ENCODE peak calls at places on chromosomes 5 and 9, in ten cellular contexts. T is A549, Y is lung, L is astrocyte, P is Panc1, E is fibroblast of the aortic adventitia, J is fibroblast of mammary gland, X is vagina, O is heart right ventricle, D is PC-9. W is an unnamed sample.

GRCh38 chr5:178331491-178331981 is 98.9 kb upstream of the PHYKPL start:
- DNase-seq in T (no peak), Y (peak; percentile 49), L (no peak), P (no peak), E (peak; percentile 1), J (no peak), X (no peak), O (peak; percentile 63), D (peak; percentile 35), W (no peak)

GRCh38 chr5:60332244-60333018 is 367.5 kb downstream of the DEPDC1B start:
- DNase-seq in T (no peak), Y (no peak), L (peak; percentile 51), P (no peak), E (peak; percentile 30), J (peak; percentile 75), X (no peak), O (no peak), D (no peak), W (no peak)

GRCh38 chr5:165508286-165508685 is 2002.9 kb downstream of the MAT2B start:
- DNase-seq in T (no peak), Y (no peak), L (no peak), P (no peak), E (no peak), J (no peak), X (no peak), O (no peak), D (no peak), W (no peak)

GRCh38 chr9:134328841-134329575 is 2.8 kb downstream of the RXRA start:
- DNase-seq in T (no peak), Y (no peak), L (no peak), P (no peak), E (peak; percentile 62), J (peak; percentile 50), X (no peak), O (peak; percentile 60), D (peak; percentile 50), W (no peak)

GRCh38 chr5:963673-964531 is 44.7 kb upstream of the NKD2 start:
- DNase-seq in T (no peak), Y (no peak), L (peak; percentile 49), P (no peak), E (peak; percentile 97), J (peak; percentile 92), X (no peak), O (peak; percentile 61), D (no peak), W (peak; percentile 80)

GRCh38 chr5:97658116-97658900 is 475.3 kb upstream of the RIOK2 start:
- DNase-seq in T (no peak), Y (no peak), L (no peak), P (no peak), E (no peak), J (no peak), X (no peak), O (no peak), D (no peak), W (no peak)

GRCh38 chr5:32277782-32278181 is 35.0 kb downstream of the MTMR12 start:
- DNase-seq in T (no peak), Y (no peak), L (no peak), P (no peak), E (no peak), J (no peak), X (no peak), O (no peak), D (no peak), W (peak; percentile 44)

GRCh38 chr5:96664669-96665068 is 2.5 kb downstream of the CAST start:
- DNase-seq in T (no peak), Y (no peak), L (no peak), P (no peak), E (no peak), J (no peak), X (no peak), O (no peak), D (no peak), W (no peak)

GRCh38 chr9:89247431-89248370 is 63.3 kb upstream of the CKS2 start:
- DNase-seq in T (no peak), Y (no peak), L (peak; percentile 5), P (no peak), E (peak; percentile 30), J (no peak), X (no peak), O (no peak), D (peak; percentile 31), W (no peak)

GRCh38 chr5:31285025-31285424 is 91.5 kb downstream of the CDH6 start:
- DNase-seq in T (no peak), Y (no peak), L (no peak), P (no peak), E (no peak), J (no peak), X (no peak), O (no peak), D (no peak), W (no peak)

GRCh38 chr5:2006971-2007291 is 124.2 kb upstream of the IRX4 start:
- DNase-seq in T (no peak), Y (peak; percentile 26), L (no peak), P (no peak), E (no peak), J (no peak), X (peak; percentile 88), O (no peak), D (no peak), W (no peak)

GRCh38 chr5:887947-888640 is 4.5 kb downstream of the BRD9 start:
- DNase-seq in T (no peak), Y (no peak), L (no peak), P (no peak), E (peak; percentile 20), J (peak; percentile 60), X (no peak), O (no peak), D (no peak), W (no peak)

GRCh38 chr5:82591021-82591515 is 312.9 kb upstream of the RPS23 start:
- DNase-seq in T (no peak), Y (no peak), L (peak; percentile 39), P (no peak), E (no peak), J (peak; percentile 22), X (no peak), O (no peak), D (no peak), W (no peak)
- H3K4me3 ChIP-seq in T (no peak overlapping the region), Y (no peak overlapping the region), L (no peak overlapping the region), P (no peak overlapping the region), E (no peak overlapping the region), J (no peak overlapping the region), X (no peak overlapping the region), O (no peak overlapping the region), D (no peak overlapping the region), W (no peak overlapping the region)

GRCh38 chr5:100535060-100536005 is at the start of gene FAM174A:
- DNase-seq in T (peak; percentile 96), Y (peak; percentile 96), L (peak; percentile 84), P (peak; percentile 95), E (peak; percentile 97), J (peak; percentile 96), X (peak; percentile 97), O (peak; percentile 97), D (peak; percentile 91), W (peak; percentile 98)
- TF ChIP-seq CTCF in T (no peak), Y (no peak), L (no peak), P (no peak), E (no peak), J (no peak), X (no peak), O (no peak), D (no peak), W (no peak)

GRCh38 chr5:37988454-37989046 is 148.7 kb upstream of the GDNF start:
- DNase-seq in T (no peak), Y (no peak), L (no peak), P (no peak), E (no peak), J (no peak), X (no peak), O (no peak), D (no peak), W (no peak)

GRCh38 chr5:37979559-37979958 is 139.7 kb upstream of the GDNF start:
- DNase-seq in T (no peak), Y (no peak), L (no peak), P (no peak), E (no peak), J (no peak), X (no peak), O (no peak), D (no peak), W (no peak)

GRCh38 chr5:37983463-37983862 is 143.6 kb upstream of the GDNF start:
- DNase-seq in T (no peak), Y (no peak), L (no peak), P (no peak), E (no peak), J (no peak), X (no peak), O (no peak), D (no peak), W (no peak)

GRCh38 chr5:37989884-37990283 is 150.0 kb upstream of the GDNF start:
- DNase-seq in T (no peak), Y (no peak), L (no peak), P (no peak), E (no peak), J (no peak), X (no peak), O (no peak), D (no peak), W (no peak)

DNA sequence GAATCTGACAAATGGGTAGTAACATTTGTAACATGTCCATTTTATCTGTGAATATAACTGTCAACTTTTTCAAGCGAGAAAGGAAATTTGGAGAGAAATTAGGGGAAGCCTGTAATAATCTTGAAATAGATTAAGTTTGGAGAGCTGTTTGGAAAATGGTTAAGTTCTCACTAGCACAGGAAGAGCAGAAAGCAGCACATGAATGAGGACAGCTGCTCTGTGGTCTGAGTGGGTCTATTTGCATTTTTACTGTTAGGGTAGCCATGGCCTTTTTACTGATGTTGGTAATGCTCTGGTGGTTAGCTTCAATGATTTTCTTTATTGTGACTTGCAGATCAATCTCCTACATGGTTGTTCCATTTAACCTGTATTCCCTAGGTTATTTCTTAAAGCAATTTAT is 144.5 kb upstream of the GDNF start:
- DNase-seq in T (no peak), Y (no peak), L (no peak), P (no peak), E (no peak), J (no peak), X (no peak), O (no peak), D (no peak), W (no peak)
- H3K4me3 ChIP-seq in T (no peak overlapping the region), Y (no peak overlapping the region), L (no peak overlapping the region), P (no peak overlapping the region), E (no peak overlapping the region), J (no peak overlapping the region), X (no peak overlapping the region), O (no peak overlapping the region), D (no peak overlapping the region), W (no peak overlapping the region)

DNA sequence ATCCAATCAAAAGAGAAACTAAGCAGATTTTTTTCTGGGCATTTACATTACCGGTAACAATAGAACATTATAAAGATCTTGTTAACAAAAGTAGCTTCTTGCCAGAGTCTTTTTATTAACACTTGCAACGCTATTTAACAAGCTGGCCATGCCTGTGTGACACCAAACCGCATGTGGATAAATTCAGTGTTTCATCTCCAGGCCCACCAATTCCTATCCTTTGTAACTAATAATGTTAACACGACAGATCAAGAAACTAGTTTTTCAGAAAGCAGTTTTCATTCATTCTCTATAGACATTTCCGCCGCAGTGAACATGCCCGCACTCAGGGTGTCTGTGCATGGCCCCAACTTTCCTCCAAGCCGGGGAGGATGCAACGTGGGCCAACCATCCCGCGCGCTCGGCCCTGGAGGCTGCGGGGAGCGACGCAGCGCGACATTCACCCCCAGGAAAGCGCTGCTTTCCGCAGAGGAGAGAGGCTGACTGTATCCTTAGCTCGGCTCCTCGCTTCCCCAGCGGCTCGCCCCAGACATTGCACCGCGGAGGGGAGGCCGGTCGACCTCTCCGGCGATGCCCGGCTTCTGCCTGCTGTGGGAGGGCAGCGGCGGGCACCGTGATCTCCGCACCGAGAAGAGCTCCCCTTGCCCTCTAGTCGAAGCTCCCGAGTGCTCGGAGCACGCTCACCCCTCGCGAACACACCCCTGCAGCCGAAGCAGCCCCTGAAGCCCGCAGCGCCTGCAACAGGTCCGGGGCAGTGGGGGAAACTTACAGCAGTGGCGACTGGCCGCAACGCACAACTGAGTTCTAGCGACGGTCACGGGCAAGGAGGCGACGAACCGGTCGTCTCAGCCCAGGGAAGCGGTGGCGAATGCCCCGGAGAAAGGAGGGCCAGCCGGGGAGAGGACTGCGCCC is 734 bp downstream of the ENC1 start:
- DNase-seq in T (peak; percentile 44), Y (peak; percentile 50), L (no peak), P (no peak), E (peak; percentile 49), J (peak; percentile 38), X (no peak), O (peak; percentile 23), D (no peak), W (peak; percentile 64)
- TF ChIP-seq CTCF in T (no peak), Y (no peak), L (no peak), P (no peak), E (peak; percentile 51), J (no peak), X (no peak), O (no peak), D (no peak), W (peak; percentile 9)

W was measured in GM12865.